ENCODE peak calls at places on chromosome 22, in five cellular contexts. B is stomach, Y is A549, Q is upper lobe of left lung, A is transverse colon. V is an unnamed sample.

GRCh38 chr22:25419247-25420113 is 145.0 kb upstream of the GRK3 start:
- DNase-seq in B (no peak), Q (peak; percentile 84), Y (no peak), A (peak; percentile 38), V (peak; percentile 56)

GRCh38 chr22:29149841-29150555 is 55.7 kb upstream of the EMID1 start:
- DNase-seq in B (no peak), A (no peak), Q (no peak), Y (no peak), V (peak; percentile 43)

GRCh38 chr22:28977050-28977449 is 84.6 kb downstream of the C22orf31 start:
- DNase-seq in Q (no peak), B (no peak), A (no peak), Y (no peak), V (no peak)

GRCh38 chr22:49046546-49047305 is 780.9 kb downstream of the BRD1 start:
- DNase-seq in B (no peak), A (no peak), Q (no peak), Y (peak; percentile 60), V (no peak)

GRCh38 chr22:45181240-45181639 is 17.5 kb downstream of the NUP50 start:
- DNase-seq in A (no peak), Q (no peak), Y (no peak), B (no peak), V (no peak)

GRCh38 chr22:48897959-48898358 is 929.7 kb downstream of the BRD1 start:
- DNase-seq in B (no peak), Q (no peak), A (no peak), Y (no peak), V (no peak)

GRCh38 chr22:37777122-37777687 is 30.5 kb upstream of the GCAT start:
- DNase-seq in Q (peak; percentile 79), B (peak; percentile 85), A (peak; percentile 74), Y (no peak), V (peak; percentile 34)

GRCh38 chr22:38032681-38033521 is 24.3 kb upstream of the PICK1 start:
- DNase-seq in Y (peak; percentile 53), Q (no peak), B (no peak), A (no peak), V (peak; percentile 61)

GRCh38 chr22:50702821-50703725 is 30.4 kb downstream of the SHANK3 start:
- DNase-seq in B (no peak), A (no peak), Q (no peak), Y (no peak), V (no peak)

GRCh38 chr22:49689858-49690257 is 137.8 kb downstream of the BRD1 start:
- DNase-seq in B (no peak), Y (no peak), A (no peak), Q (no peak), V (no peak)

GRCh38 chr22:29028468-29028867 is 33.2 kb downstream of the C22orf31 start:
- DNase-seq in B (no peak), Q (no peak), A (no peak), Y (no peak), V (no peak)

GRCh38 chr22:30240541-30241417 is 5.8 kb downstream of the LIF start:
- DNase-seq in B (no peak), A (no peak), Q (no peak), Y (no peak), V (no peak)

GRCh38 chr22:24875862-24876506 is 70.0 kb downstream of the SGSM1 start:
- DNase-seq in Y (peak; percentile 12), A (no peak), B (no peak), Q (no peak), V (no peak)

GRCh38 chr22:11042116-11042515 is 4485.9 kb upstream of the OR11H1 start:
- DNase-seq in A (no peak), B (no peak), Y (no peak), Q (no peak), V (no peak)

GRCh38 chr22:25067851-25068421 is 115.4 kb downstream of the KIAA1671 start:
- DNase-seq in B (no peak), A (peak; percentile 41), Q (no peak), Y (no peak), V (no peak)

GRCh38 chr22:27515091-27515523 is 286.4 kb downstream of the MN1 start:
- DNase-seq in Q (no peak), Y (no peak), A (no peak), B (no peak), V (peak; percentile 21)

GRCh38 chr22:30325724-30326703 is 727 bp downstream of the TBC1D10A start:
- DNase-seq in Q (peak; percentile 66), Y (no peak), A (peak; percentile 62), B (peak; percentile 53), V (no peak)

GRCh38 chr22:24813861-24814770 is 8.1 kb downstream of the SGSM1 start:
- DNase-seq in A (no peak), Y (no peak), Q (no peak), B (no peak), V (no peak)

GRCh38 chr22:46982635-46983034 is 220.2 kb downstream of the TBC1D22A start:
- DNase-seq in Y (no peak), Q (no peak), B (no peak), A (no peak), V (no peak)

GRCh38 chr22:46983046-46983445 is 220.6 kb downstream of the TBC1D22A start:
- DNase-seq in A (no peak), B (no peak), Y (no peak), Q (no peak), V (no peak)

GRCh38 chr22:46984751-46985506 is 222.5 kb downstream of the TBC1D22A start:
- DNase-seq in B (no peak), A (no peak), Y (no peak), Q (no peak), V (no peak)

GRCh38 chr22:46986788-46987187 is 224.3 kb downstream of the TBC1D22A start:
- DNase-seq in B (no peak), Y (no peak), Q (no peak), A (no peak), V (no peak)

GRCh38 chr22:46985507-46985882 is 223.0 kb downstream of the TBC1D22A start:
- DNase-seq in Y (no peak), B (no peak), Q (no peak), A (no peak), V (no peak)
- TF ChIP-seq CTCF in Y (no peak), B (no peak), Q (no peak), A (no peak), V (no peak)

GRCh38 chr22:31659246-31659645 is 2.8 kb downstream of the PISD start:
- DNase-seq in Y (no peak), Q (no peak), A (no peak), B (no peak), V (no peak)

GRCh38 chr22:31662668-31663037 is 638 bp upstream of the PISD start:
- DNase-seq in Y (no peak), A (no peak), Q (no peak), B (no peak), V (no peak)

DNA sequence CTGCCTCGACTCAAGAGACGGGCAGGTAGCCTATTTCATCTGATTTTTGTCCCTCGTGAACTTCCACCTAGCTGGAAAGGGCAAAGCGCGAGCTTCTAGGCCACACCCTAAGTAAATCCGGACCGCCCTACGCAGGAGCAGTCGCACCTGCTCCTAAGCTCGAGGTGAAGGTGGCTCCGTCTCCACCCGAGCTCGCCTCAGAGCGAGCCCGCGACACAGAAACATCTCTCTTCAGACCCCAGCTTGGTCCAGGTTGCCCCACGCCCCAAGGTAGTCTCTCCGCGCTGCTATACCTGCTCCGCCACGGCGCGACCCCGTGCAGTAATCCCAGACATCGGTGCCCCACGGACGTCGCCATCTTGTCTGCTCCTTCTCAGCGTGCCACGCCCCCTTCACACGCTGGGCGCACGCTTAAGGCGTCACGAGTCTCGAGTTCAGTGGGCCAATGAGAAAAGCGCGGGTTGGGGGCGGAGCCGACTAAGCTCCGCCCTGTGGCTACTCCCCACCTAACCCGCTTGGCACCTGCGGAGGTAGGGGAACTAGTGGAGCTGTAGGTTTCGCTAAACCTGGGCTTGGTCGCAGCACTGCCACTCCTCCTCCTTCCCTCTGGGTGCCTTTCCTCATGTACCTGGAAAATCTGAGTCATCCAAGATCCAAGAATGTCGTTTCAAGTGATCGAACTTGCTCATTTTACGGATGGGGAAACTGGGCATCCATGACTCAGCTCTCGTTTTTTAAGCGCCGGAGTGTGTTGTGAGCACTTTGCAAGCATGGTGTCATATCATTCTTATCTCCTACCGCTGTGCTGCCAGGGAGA is at the start of gene PISD:
- DNase-seq in B (peak; percentile 98), Q (peak; percentile 94), A (peak; percentile 98), Y (peak; percentile 94), V (peak; percentile 94)
- TF ChIP-seq POLR2A in B (no peak), Q (peak; percentile 42), A (peak; percentile 90), Y (peak; percentile 78), V (no peak)

DNA sequence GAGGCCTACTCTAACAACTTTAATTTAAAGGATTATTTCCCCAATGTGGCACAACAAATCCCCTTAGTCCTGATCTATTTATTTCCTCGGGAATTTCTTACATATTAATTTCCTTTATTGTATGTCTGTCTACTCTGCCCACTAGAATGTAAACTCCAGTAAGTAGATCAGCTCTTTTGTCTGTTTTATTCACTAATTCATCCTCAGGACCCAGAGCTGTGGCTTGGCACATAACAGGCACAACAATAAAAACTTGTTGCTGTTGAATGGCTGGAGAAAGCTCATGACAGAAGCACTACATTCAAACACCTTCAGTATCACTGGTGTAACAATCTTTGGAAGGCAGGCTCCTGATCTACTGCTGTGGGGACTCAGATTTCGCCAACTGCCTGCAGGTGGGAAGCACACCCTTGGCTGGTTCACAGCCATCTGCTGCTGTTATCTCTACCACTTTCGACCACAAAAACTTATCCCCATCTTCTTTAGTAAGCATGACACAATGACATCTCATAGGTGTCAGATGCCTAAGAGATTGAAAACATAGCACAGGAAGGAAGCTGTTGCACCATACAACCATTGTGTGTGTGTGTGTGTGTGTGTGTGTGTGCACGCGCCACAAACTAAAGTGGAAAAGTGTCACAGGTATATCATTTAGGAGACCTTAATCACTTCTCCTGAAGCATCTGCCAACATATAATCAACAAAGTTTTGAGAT is 11.9 kb downstream of the HIRA start:
- DNase-seq in Q (no peak), Y (no peak), A (peak; percentile 24), B (no peak), V (no peak)
- TF ChIP-seq EP300 in Q (no peak), Y (no peak), A (no peak), B (no peak), V (no peak)

GRCh38 chr22:39291501-39291900 is 27.9 kb downstream of the RPL3 start:
- DNase-seq in A (no peak), B (no peak), Q (no peak), Y (no peak), V (no peak)
- TF ChIP-seq CTCF in A (no peak), B (no peak), Q (no peak), Y (peak; percentile 12), V (no peak)

DNA sequence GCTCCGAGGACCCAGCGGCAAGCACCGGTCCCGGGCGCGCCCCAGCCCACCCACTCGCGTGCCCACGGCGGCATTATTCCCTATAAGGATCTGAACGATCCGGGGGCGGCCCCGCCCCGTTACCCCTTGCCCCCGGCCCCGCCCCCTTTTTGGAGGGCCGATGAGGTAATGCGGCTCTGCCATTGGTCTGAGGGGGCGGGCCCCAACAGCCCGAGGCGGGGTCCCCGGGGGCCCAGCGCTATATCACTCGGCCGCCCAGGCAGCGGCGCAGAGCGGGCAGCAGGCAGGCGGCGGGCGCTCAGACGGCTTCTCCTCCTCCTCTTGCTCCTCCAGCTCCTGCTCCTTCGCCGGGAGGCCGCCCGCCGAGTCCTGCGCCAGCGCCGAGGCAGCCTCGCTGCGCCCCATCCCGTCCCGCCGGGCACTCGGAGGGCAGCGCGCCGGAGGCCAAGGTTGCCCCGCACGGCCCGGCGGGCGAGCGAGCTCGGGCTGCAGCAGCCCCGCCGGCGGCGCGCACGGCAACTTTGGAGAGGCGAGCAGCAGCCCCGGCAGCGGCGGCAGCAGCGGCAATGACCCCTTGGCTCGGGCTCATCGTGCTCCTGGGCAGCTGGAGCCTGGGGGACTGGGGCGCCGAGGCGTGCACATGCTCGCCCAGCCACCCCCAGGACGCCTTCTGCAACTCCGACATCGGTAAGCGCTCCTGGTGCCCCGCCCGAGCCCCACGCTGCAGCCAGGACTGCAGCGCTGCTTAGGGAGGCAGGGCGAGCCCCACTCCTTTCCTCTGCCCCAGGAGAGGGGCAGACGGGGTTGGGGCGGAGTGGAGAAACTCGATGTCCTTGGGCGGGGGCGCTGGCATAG is at the start of gene TIMP3:
- DNase-seq in Y (peak; percentile 7), B (peak; percentile 63), A (peak; percentile 74), Q (peak; percentile 74), V (peak; percentile 92)
- TF ChIP-seq POLR2A in Y (peak; percentile 73), B (no peak), A (peak; percentile 80), Q (peak; percentile 91), V (peak; percentile 98)